ENCODE peak calls at places on chromosomes 13 and 19, in nine cellular contexts. One of them, this sample, is unnamed.

GRCh38 chr19:39246951-39247669 is 1.5 kb downstream of the IFNL4 start:
- DNase-seq in glutamatergic neuron: peak; percentile 68
- DNase-seq in astrocyte of the cerebellum: no peak
- DNase-seq in hippocampal formation: peak; percentile 9
- DNase-seq in OCI-LY7: no peak
- DNase-seq in stromal cell of bone marrow: no peak
- DNase-seq in AG20443: peak; percentile 39
- DNase-seq in RKO: no peak
- DNase-seq in NCI-H1105: peak; percentile 27
- DNase-seq in this sample: no peak

GRCh38 chr13:66805657-66806056 is 424.5 kb downstream of the PCDH9 start:
- DNase-seq in RKO: no peak
- DNase-seq in OCI-LY7: no peak
- DNase-seq in AG20443: no peak
- DNase-seq in glutamatergic neuron: no peak
- DNase-seq in stromal cell of bone marrow: peak; percentile 38
- DNase-seq in NCI-H1105: peak; percentile 21
- DNase-seq in astrocyte of the cerebellum: peak; percentile 66
- DNase-seq in hippocampal formation: no peak
- DNase-seq in this sample: peak; percentile 41

GRCh38 chr19:15717781-15718180 is 10.0 kb upstream of the OR10H2 start:
- DNase-seq in AG20443: no peak
- DNase-seq in OCI-LY7: no peak
- DNase-seq in NCI-H1105: no peak
- DNase-seq in glutamatergic neuron: no peak
- DNase-seq in stromal cell of bone marrow: no peak
- DNase-seq in astrocyte of the cerebellum: no peak
- DNase-seq in RKO: no peak
- DNase-seq in hippocampal formation: no peak
- DNase-seq in this sample: no peak

GRCh38 chr19:32642771-32643170 is 32.2 kb downstream of the ANKRD27 start:
- DNase-seq in astrocyte of the cerebellum: no peak
- DNase-seq in glutamatergic neuron: no peak
- DNase-seq in NCI-H1105: no peak
- DNase-seq in hippocampal formation: no peak
- DNase-seq in RKO: no peak
- DNase-seq in stromal cell of bone marrow: no peak
- DNase-seq in AG20443: no peak
- DNase-seq in OCI-LY7: no peak
- DNase-seq in this sample: no peak

GRCh38 chr19:35126624-35126959 is 8.3 kb downstream of the LGI4 start:
- DNase-seq in astrocyte of the cerebellum: no peak
- DNase-seq in RKO: no peak
- DNase-seq in glutamatergic neuron: peak; percentile 51
- DNase-seq in AG20443: no peak
- DNase-seq in stromal cell of bone marrow: no peak
- DNase-seq in NCI-H1105: no peak
- DNase-seq in hippocampal formation: peak; percentile 72
- DNase-seq in OCI-LY7: no peak
- DNase-seq in this sample: no peak

GRCh38 chr19:37979547-37980082 is 72.6 kb downstream of the SIPA1L3 start:
- DNase-seq in RKO: no peak
- DNase-seq in glutamatergic neuron: no peak
- DNase-seq in hippocampal formation: no peak
- DNase-seq in AG20443: no peak
- DNase-seq in NCI-H1105: peak; percentile 53
- DNase-seq in astrocyte of the cerebellum: no peak
- DNase-seq in stromal cell of bone marrow: no peak
- DNase-seq in OCI-LY7: peak; percentile 81
- DNase-seq in this sample: no peak

GRCh38 chr13:49320975-49321374 is 73.2 kb downstream of the CDADC1 start:
- DNase-seq in RKO: no peak
- DNase-seq in astrocyte of the cerebellum: no peak
- DNase-seq in hippocampal formation: no peak
- DNase-seq in OCI-LY7: no peak
- DNase-seq in stromal cell of bone marrow: no peak
- DNase-seq in glutamatergic neuron: no peak
- DNase-seq in AG20443: no peak
- DNase-seq in NCI-H1105: no peak
- DNase-seq in this sample: no peak

GRCh38 chr13:50129923-50130685 is 114.9 kb downstream of the KCNRG start:
- DNase-seq in OCI-LY7: peak; percentile 65
- DNase-seq in hippocampal formation: no peak
- DNase-seq in AG20443: peak; percentile 68
- DNase-seq in NCI-H1105: no peak
- DNase-seq in astrocyte of the cerebellum: no peak
- DNase-seq in RKO: peak; percentile 18
- DNase-seq in stromal cell of bone marrow: peak; percentile 47
- DNase-seq in glutamatergic neuron: peak; percentile 50
- DNase-seq in this sample: no peak

GRCh38 chr13:80359459-80360297 is 18.8 kb upstream of the SPRY2 start:
- DNase-seq in astrocyte of the cerebellum: no peak
- DNase-seq in hippocampal formation: no peak
- DNase-seq in stromal cell of bone marrow: no peak
- DNase-seq in RKO: no peak
- DNase-seq in AG20443: no peak
- DNase-seq in glutamatergic neuron: no peak
- DNase-seq in NCI-H1105: no peak
- DNase-seq in OCI-LY7: no peak
- DNase-seq in this sample: no peak

GRCh38 chr19:51016798-51017683 is 2.5 kb downstream of the KLK10 start:
- DNase-seq in AG20443: peak; percentile 80
- DNase-seq in NCI-H1105: peak; percentile 41
- DNase-seq in astrocyte of the cerebellum: no peak
- DNase-seq in OCI-LY7: peak; percentile 20
- DNase-seq in RKO: peak; percentile 22
- DNase-seq in glutamatergic neuron: peak; percentile 84
- DNase-seq in stromal cell of bone marrow: no peak
- DNase-seq in hippocampal formation: peak; percentile 55
- DNase-seq in this sample: no peak

GRCh38 chr13:64158910-64159309 is 2743.3 kb upstream of the PCDH20 start:
- DNase-seq in AG20443: peak; percentile 40
- DNase-seq in hippocampal formation: no peak
- DNase-seq in OCI-LY7: no peak
- DNase-seq in glutamatergic neuron: no peak
- DNase-seq in NCI-H1105: no peak
- DNase-seq in astrocyte of the cerebellum: peak; percentile 46
- DNase-seq in stromal cell of bone marrow: peak; percentile 43
- DNase-seq in RKO: no peak
- DNase-seq in this sample: peak; percentile 24

GRCh38 chr19:30881281-30881680 is 468.0 kb downstream of the TSHZ3 start:
- DNase-seq in RKO: no peak
- DNase-seq in OCI-LY7: no peak
- DNase-seq in AG20443: no peak
- DNase-seq in stromal cell of bone marrow: no peak
- DNase-seq in hippocampal formation: no peak
- DNase-seq in NCI-H1105: no peak
- DNase-seq in astrocyte of the cerebellum: no peak
- DNase-seq in glutamatergic neuron: no peak
- DNase-seq in this sample: no peak

GRCh38 chr13:60178327-60178726 is 14.6 kb upstream of the DIAPH3 start:
- DNase-seq in RKO: no peak
- DNase-seq in astrocyte of the cerebellum: no peak
- DNase-seq in OCI-LY7: no peak
- DNase-seq in AG20443: no peak
- DNase-seq in hippocampal formation: no peak
- DNase-seq in NCI-H1105: no peak
- DNase-seq in stromal cell of bone marrow: no peak
- DNase-seq in glutamatergic neuron: no peak
- DNase-seq in this sample: no peak

This sample was measured in skeletal muscle cell.